ENCODE peak calls at places on chromosome 21, in five cellular contexts. One of them, this sample, is unnamed.

GRCh38 chr21:31750843-31751242 is 18.9 kb upstream of the SCAF4 start:
- DNase-seq in A549: peak; percentile 9
- DNase-seq in IMR-90: peak; percentile 56
- DNase-seq in K562: no peak
- DNase-seq in HepG2: no peak
- DNase-seq in this sample: no peak

GRCh38 chr21:30434033-30434631 is 4.1 kb downstream of the KRTAP13-4 start:
- DNase-seq in A549: peak; percentile 32
- DNase-seq in IMR-90: no peak
- DNase-seq in K562: peak; percentile 28
- DNase-seq in HepG2: no peak
- DNase-seq in this sample: peak; percentile 50

GRCh38 chr21:18443686-18444085 is 40.1 kb upstream of the TMPRSS15 start:
- DNase-seq in A549: no peak
- DNase-seq in IMR-90: no peak
- DNase-seq in K562: no peak
- DNase-seq in HepG2: no peak
- DNase-seq in this sample: no peak

GRCh38 chr21:35045539-35046222 is 3.4 kb downstream of the RUNX1 start:
- DNase-seq in A549: no peak
- DNase-seq in IMR-90: no peak
- DNase-seq in K562: no peak
- DNase-seq in HepG2: no peak
- DNase-seq in this sample: no peak

GRCh38 chr21:42466700-42467612 is 29.1 kb downstream of the RSPH1 start:
- DNase-seq in A549: peak; percentile 19
- DNase-seq in IMR-90: peak; percentile 7
- DNase-seq in K562: peak; percentile 63
- DNase-seq in HepG2: peak; percentile 6
- DNase-seq in this sample: no peak

GRCh38 chr21:19553930-19554615 is 1150.5 kb upstream of the TMPRSS15 start:
- DNase-seq in A549: no peak
- DNase-seq in IMR-90: no peak
- DNase-seq in K562: no peak
- DNase-seq in HepG2: no peak
- DNase-seq in this sample: peak; percentile 13

GRCh38 chr21:42527489-42528158 is 14.0 kb downstream of the SLC37A1 start:
- DNase-seq in A549: no peak
- DNase-seq in IMR-90: no peak
- DNase-seq in K562: no peak
- DNase-seq in HepG2: no peak
- DNase-seq in this sample: no peak

GRCh38 chr21:29520146-29520545 is 221.4 kb downstream of the BACH1 start:
- DNase-seq in A549: no peak
- DNase-seq in IMR-90: no peak
- DNase-seq in K562: no peak
- DNase-seq in HepG2: no peak
- DNase-seq in this sample: no peak

GRCh38 chr21:43734131-43734634 is 15.3 kb downstream of the PDXK start:
- DNase-seq in A549: no peak
- DNase-seq in IMR-90: no peak
- DNase-seq in K562: no peak
- DNase-seq in HepG2: no peak
- DNase-seq in this sample: no peak

GRCh38 chr21:37582613-37583012 is 216.0 kb downstream of the DYRK1A start:
- DNase-seq in A549: peak; percentile 62
- DNase-seq in IMR-90: peak; percentile 77
- DNase-seq in K562: peak; percentile 43
- DNase-seq in HepG2: peak; percentile 57
- DNase-seq in this sample: no peak

GRCh38 chr21:42002421-42002958 is 7.7 kb downstream of the ZBTB21 start:
- DNase-seq in A549: peak; percentile 16
- DNase-seq in IMR-90: peak; percentile 98
- DNase-seq in K562: no peak
- DNase-seq in HepG2: no peak
- DNase-seq in this sample: no peak

GRCh38 chr21:24147674-24148073 is 1459.6 kb downstream of the MRPL39 start:
- DNase-seq in A549: no peak
- DNase-seq in IMR-90: no peak
- DNase-seq in K562: no peak
- DNase-seq in HepG2: no peak
- DNase-seq in this sample: no peak

GRCh38 chr21:24150753-24151152 is 1456.5 kb downstream of the MRPL39 start:
- DNase-seq in A549: no peak
- DNase-seq in IMR-90: no peak
- DNase-seq in K562: no peak
- DNase-seq in HepG2: no peak
- DNase-seq in this sample: no peak

DNA sequence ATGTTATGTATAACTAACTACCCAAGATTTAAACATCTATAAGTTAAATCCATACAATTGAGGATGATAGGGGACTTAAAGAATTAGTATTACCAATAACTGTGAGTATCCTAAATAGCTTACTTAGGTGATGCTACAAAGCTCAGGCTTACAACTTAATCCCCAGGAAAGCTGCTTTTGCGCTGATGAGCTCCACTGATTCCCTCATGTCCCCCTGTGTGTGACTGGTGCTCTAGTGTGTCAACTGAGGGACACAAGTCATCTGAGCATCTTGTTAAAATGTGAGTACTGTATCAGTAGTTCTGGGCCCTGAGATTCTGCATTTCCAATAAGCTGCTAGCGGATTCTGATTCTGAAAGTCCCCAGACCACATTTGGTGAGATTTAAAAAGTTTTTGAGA is 1458.8 kb downstream of the MRPL39 start:
- DNase-seq in A549: no peak
- DNase-seq in IMR-90: no peak
- DNase-seq in K562: no peak
- DNase-seq in HepG2: no peak
- DNase-seq in this sample: no peak
- TF ChIP-seq MAFK in A549: no peak
- TF ChIP-seq MAFK in IMR-90: no peak
- TF ChIP-seq MAFK in K562: no peak
- TF ChIP-seq MAFK in HepG2: no peak
- TF ChIP-seq MAFK in this sample: no peak

GRCh38 chr21:14569868-14570267 is 23.8 kb upstream of the SAMSN1 start:
- DNase-seq in A549: no peak
- DNase-seq in IMR-90: no peak
- DNase-seq in K562: no peak
- DNase-seq in HepG2: no peak
- DNase-seq in this sample: no peak

GRCh38 chr21:14567557-14568279 is 21.6 kb upstream of the SAMSN1 start:
- DNase-seq in A549: no peak
- DNase-seq in IMR-90: no peak
- DNase-seq in K562: no peak
- DNase-seq in HepG2: no peak
- DNase-seq in this sample: no peak

GRCh38 chr21:14569026-14569425 is 22.9 kb upstream of the SAMSN1 start:
- DNase-seq in A549: no peak
- DNase-seq in IMR-90: no peak
- DNase-seq in K562: no peak
- DNase-seq in HepG2: no peak
- DNase-seq in this sample: no peak

GRCh38 chr21:14573244-14573643 is 27.1 kb upstream of the SAMSN1 start:
- DNase-seq in A549: no peak
- DNase-seq in IMR-90: no peak
- DNase-seq in K562: no peak
- DNase-seq in HepG2: no peak
- DNase-seq in this sample: no peak

GRCh38 chr21:14572206-14572780 is 26.2 kb upstream of the SAMSN1 start:
- DNase-seq in A549: no peak
- DNase-seq in IMR-90: no peak
- DNase-seq in K562: no peak
- DNase-seq in HepG2: no peak
- DNase-seq in this sample: no peak
- TF ChIP-seq MAFK in A549: no peak
- TF ChIP-seq MAFK in IMR-90: no peak
- TF ChIP-seq MAFK in K562: no peak
- TF ChIP-seq MAFK in HepG2: no peak
- TF ChIP-seq MAFK in this sample: no peak

GRCh38 chr21:22791986-22792560 is 1793.9 kb downstream of the NCAM2 start:
- DNase-seq in A549: peak; percentile 32
- DNase-seq in IMR-90: peak; percentile 38
- DNase-seq in K562: peak; percentile 47
- DNase-seq in HepG2: peak; percentile 12
- DNase-seq in this sample: no peak
- TF ChIP-seq MAFK in A549: no peak
- TF ChIP-seq MAFK in IMR-90: no peak
- TF ChIP-seq MAFK in K562: no peak
- TF ChIP-seq MAFK in HepG2: no peak
- TF ChIP-seq MAFK in this sample: no peak

GRCh38 chr21:26736449-26736848 is 108.8 kb downstream of the ADAMTS1 start:
- DNase-seq in A549: no peak
- DNase-seq in IMR-90: no peak
- DNase-seq in K562: no peak
- DNase-seq in HepG2: no peak
- DNase-seq in this sample: no peak

GRCh38 chr21:26732442-26733221 is 112.6 kb downstream of the ADAMTS1 start:
- DNase-seq in A549: peak; percentile 10
- DNase-seq in IMR-90: peak; percentile 57
- DNase-seq in K562: no peak
- DNase-seq in HepG2: peak; percentile 6
- DNase-seq in this sample: peak; percentile 34
- TF ChIP-seq MAFK in A549: no peak
- TF ChIP-seq MAFK in IMR-90: no peak
- TF ChIP-seq MAFK in K562: no peak
- TF ChIP-seq MAFK in HepG2: no peak
- TF ChIP-seq MAFK in this sample: no peak

DNA sequence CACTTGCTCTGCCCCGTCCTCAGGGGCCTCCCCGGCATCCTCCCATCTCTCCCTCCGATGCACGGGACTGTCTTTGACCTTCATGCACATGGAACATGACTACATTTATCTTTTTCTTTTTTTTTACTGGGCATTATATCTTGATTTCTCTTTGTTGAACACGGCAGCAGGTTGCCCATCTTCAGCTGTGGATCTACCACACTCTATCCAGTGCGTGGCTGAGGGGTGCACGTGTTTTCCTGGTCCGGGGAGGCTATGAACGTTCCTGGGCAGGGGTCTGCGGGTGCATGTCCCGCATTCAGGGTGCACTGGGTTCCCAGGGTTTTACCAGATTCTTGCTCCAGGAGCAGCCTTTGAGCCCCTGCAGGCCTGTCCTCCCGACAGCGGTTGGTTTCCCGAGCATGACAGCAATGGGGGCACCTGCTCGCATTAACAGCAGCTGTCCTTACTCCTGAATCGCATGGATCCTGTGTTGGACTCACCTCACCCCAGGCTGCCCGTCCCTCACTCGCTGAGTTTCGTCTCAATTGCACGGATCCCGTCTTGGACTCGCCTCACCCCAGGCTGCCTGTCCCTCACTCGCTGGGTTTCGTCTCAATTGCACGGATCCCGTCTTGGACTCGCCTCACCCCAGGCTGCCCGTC is 7.4 kb downstream of the POFUT2 start:
- DNase-seq in A549: no peak
- DNase-seq in IMR-90: no peak
- DNase-seq in K562: no peak
- DNase-seq in HepG2: no peak
- DNase-seq in this sample: no peak
- TF ChIP-seq MAFK in A549: no peak
- TF ChIP-seq MAFK in IMR-90: no peak
- TF ChIP-seq MAFK in K562: no peak
- TF ChIP-seq MAFK in HepG2: no peak
- TF ChIP-seq MAFK in this sample: no peak

DNA sequence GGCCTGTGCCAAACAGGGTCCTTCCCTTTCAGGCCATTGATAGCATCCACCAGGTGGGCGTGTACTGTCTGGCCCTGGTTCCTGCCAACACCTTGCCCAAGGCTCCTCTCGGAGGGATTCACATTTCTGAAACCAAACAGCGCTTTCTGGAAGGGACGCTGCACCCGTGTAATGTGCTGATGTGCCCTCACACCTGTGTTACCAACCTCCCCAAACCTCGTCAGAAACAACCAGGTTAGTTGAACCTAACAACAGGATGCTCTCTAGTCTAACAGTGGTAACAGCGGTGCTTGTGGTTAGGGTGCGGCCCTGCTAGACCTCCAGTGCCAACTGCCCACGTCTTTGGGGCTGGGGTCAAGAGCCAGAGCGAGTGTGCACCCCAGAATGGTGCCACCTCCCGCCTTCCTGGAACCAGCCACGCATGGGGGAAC is 54.4 kb downstream of the S100B start:
- DNase-seq in A549: no peak
- DNase-seq in IMR-90: no peak
- DNase-seq in K562: no peak
- DNase-seq in HepG2: no peak
- DNase-seq in this sample: peak; percentile 33
- TF ChIP-seq MAFK in A549: no peak
- TF ChIP-seq MAFK in IMR-90: no peak
- TF ChIP-seq MAFK in K562: no peak
- TF ChIP-seq MAFK in HepG2: no peak
- TF ChIP-seq MAFK in this sample: no peak

GRCh38 chr21:20779321-20779720 is 218.9 kb upstream of the NCAM2 start:
- DNase-seq in A549: no peak
- DNase-seq in IMR-90: no peak
- DNase-seq in K562: no peak
- DNase-seq in HepG2: no peak
- DNase-seq in this sample: no peak

DNA sequence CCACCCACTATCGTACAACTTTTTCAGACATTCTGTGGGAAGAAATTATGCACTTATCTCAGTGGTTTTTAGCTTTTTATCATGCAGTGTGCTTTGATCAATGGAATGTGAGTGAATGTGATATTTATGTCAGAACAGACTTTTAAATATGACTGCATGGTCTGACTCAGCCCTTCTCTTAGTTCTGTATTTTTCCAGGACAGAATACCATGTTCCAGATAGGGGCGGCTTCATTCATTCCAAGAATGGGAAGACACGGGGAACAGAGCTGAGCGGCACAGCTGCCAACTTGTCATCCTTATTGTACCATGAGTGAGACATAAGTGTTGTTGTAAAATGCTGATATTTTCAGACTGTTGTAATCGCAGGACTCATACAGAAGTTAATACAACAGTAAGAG is 214.6 kb upstream of the NCAM2 start:
- DNase-seq in A549: no peak
- DNase-seq in IMR-90: no peak
- DNase-seq in K562: no peak
- DNase-seq in HepG2: no peak
- DNase-seq in this sample: no peak
- TF ChIP-seq MAFK in A549: no peak
- TF ChIP-seq MAFK in IMR-90: no peak
- TF ChIP-seq MAFK in K562: no peak
- TF ChIP-seq MAFK in HepG2: no peak
- TF ChIP-seq MAFK in this sample: no peak

GRCh38 chr21:38831526-38832467 is 26.1 kb downstream of the ETS2 start:
- DNase-seq in A549: peak; percentile 76
- DNase-seq in IMR-90: peak; percentile 98
- DNase-seq in K562: no peak
- DNase-seq in HepG2: peak; percentile 91
- DNase-seq in this sample: no peak
- TF ChIP-seq MAFK in A549: no peak
- TF ChIP-seq MAFK in IMR-90: no peak
- TF ChIP-seq MAFK in K562: peak; percentile 66
- TF ChIP-seq MAFK in HepG2: no peak
- TF ChIP-seq MAFK in this sample: no peak

This sample was measured in H1.